ENCODE peak calls at places on chromosomes 7 and 10, in four cellular contexts. One of them, this sample, is unnamed.

GRCh38 chr7:2820508-2820934 is 23.6 kb downstream of the GNA12 start:
- DNase-seq in gastrocnemius medialis: peak
- DNase-seq in tibial artery: peak
- DNase-seq in sigmoid colon: peak
- DNase-seq in this sample: peak

GRCh38 chr10:10293431-10293830 is 724.2 kb upstream of the CELF2 start:
- DNase-seq in gastrocnemius medialis: no peak
- DNase-seq in tibial artery: no peak
- DNase-seq in sigmoid colon: no peak
- DNase-seq in this sample: no peak

GRCh38 chr7:6453737-6454136 is 6.0 kb upstream of the DAGLB start:
- DNase-seq in gastrocnemius medialis: no peak
- DNase-seq in tibial artery: no peak
- DNase-seq in sigmoid colon: peak
- DNase-seq in this sample: no peak

GRCh38 chr7:51367614-51367968 is 51.0 kb upstream of the COBL start:
- DNase-seq in gastrocnemius medialis: no peak
- DNase-seq in tibial artery: no peak
- DNase-seq in sigmoid colon: no peak
- DNase-seq in this sample: no peak

GRCh38 chr10:44801383-44802327 is 109.5 kb upstream of the TMEM72 start:
- DNase-seq in gastrocnemius medialis: peak
- DNase-seq in tibial artery: peak
- DNase-seq in sigmoid colon: peak
- DNase-seq in this sample: peak

GRCh38 chr7:95279417-95279816 is 44.9 kb downstream of the PON1 start:
- DNase-seq in gastrocnemius medialis: no peak
- DNase-seq in tibial artery: no peak
- DNase-seq in sigmoid colon: no peak
- DNase-seq in this sample: no peak

GRCh38 chr7:155962191-155962967 is 150.1 kb upstream of the SHH start:
- DNase-seq in gastrocnemius medialis: no peak
- DNase-seq in tibial artery: no peak
- DNase-seq in sigmoid colon: peak
- DNase-seq in this sample: no peak

GRCh38 chr7:100804681-100805431 is 22.5 kb downstream of the EPHB4 start:
- DNase-seq in gastrocnemius medialis: no peak
- DNase-seq in tibial artery: no peak
- DNase-seq in sigmoid colon: no peak
- DNase-seq in this sample: no peak

GRCh38 chr10:11209810-11210141 is 192.1 kb downstream of the CELF2 start:
- DNase-seq in gastrocnemius medialis: no peak
- DNase-seq in tibial artery: no peak
- DNase-seq in sigmoid colon: no peak
- DNase-seq in this sample: no peak

DNA sequence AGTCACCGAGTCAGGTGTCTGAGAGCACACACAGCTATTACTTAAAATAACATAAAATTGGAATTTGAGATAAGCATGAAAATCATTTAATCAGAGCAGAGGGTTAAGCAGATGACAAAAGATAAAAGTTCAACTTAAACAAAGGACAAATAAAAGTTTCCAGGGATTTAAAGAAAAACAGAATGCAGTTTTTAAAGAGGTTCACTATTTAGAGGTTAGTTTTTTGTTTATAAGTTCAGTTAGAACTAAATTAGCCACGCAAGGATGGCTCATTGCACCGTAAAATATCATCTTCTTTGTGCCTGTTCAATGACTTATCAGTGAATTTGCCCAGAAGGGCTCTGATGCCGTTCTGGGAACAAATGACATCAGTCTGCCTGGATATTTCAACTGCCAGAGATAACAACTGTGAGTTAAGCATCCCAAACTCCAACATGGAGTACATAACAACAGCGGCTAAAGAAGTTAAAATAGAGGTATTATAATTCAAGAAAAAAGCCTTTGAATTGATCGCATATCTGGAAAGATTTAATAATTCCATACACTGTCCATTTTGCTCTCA is 107.8 kb downstream of the ANK3 start:
- DNase-seq in gastrocnemius medialis: no peak
- DNase-seq in tibial artery: no peak
- DNase-seq in sigmoid colon: no peak
- DNase-seq in this sample: no peak
- H3K27ac ChIP-seq in gastrocnemius medialis: no peak
- H3K27ac ChIP-seq in tibial artery: peak
- H3K27ac ChIP-seq in sigmoid colon: no peak
- H3K27ac ChIP-seq in this sample: peak

GRCh38 chr7:85014936-85015335 is 171.9 kb downstream of the SEMA3D start:
- DNase-seq in gastrocnemius medialis: no peak
- DNase-seq in tibial artery: no peak
- DNase-seq in sigmoid colon: no peak
- DNase-seq in this sample: no peak
- TF ChIP-seq CTCF in gastrocnemius medialis: no peak
- TF ChIP-seq CTCF in tibial artery: no peak
- TF ChIP-seq CTCF in sigmoid colon: no peak
- TF ChIP-seq CTCF in this sample: no peak

GRCh38 chr10:49668684-49669083 is 10.8 kb upstream of the C10orf53 start:
- DNase-seq in gastrocnemius medialis: no peak
- DNase-seq in tibial artery: no peak
- DNase-seq in sigmoid colon: no peak
- DNase-seq in this sample: peak
- H3K4me3 ChIP-seq in gastrocnemius medialis: no peak
- H3K4me3 ChIP-seq in tibial artery: no peak
- H3K4me3 ChIP-seq in sigmoid colon: no peak
- H3K4me3 ChIP-seq in this sample: no peak

GRCh38 chr10:3867454-3868273 is 82.7 kb upstream of the KLF6 start:
- DNase-seq in gastrocnemius medialis: no peak
- DNase-seq in tibial artery: no peak
- DNase-seq in sigmoid colon: no peak
- DNase-seq in this sample: no peak
- H3K27ac ChIP-seq in gastrocnemius medialis: no peak
- H3K27ac ChIP-seq in tibial artery: no peak
- H3K27ac ChIP-seq in sigmoid colon: no peak
- H3K27ac ChIP-seq in this sample: no peak

GRCh38 chr10:58318346-58318745 is 16.5 kb upstream of the UBE2D1 start:
- DNase-seq in gastrocnemius medialis: no peak
- DNase-seq in tibial artery: no peak
- DNase-seq in sigmoid colon: no peak
- DNase-seq in this sample: no peak

GRCh38 chr10:58320351-58321065 is 14.3 kb upstream of the UBE2D1 start:
- DNase-seq in gastrocnemius medialis: no peak
- DNase-seq in tibial artery: no peak
- DNase-seq in sigmoid colon: no peak
- DNase-seq in this sample: no peak

GRCh38 chr10:58316874-58317273 is 17.9 kb upstream of the UBE2D1 start:
- DNase-seq in gastrocnemius medialis: no peak
- DNase-seq in tibial artery: no peak
- DNase-seq in sigmoid colon: no peak
- DNase-seq in this sample: no peak

GRCh38 chr10:58322072-58322834 is 12.6 kb upstream of the UBE2D1 start:
- DNase-seq in gastrocnemius medialis: peak
- DNase-seq in tibial artery: no peak
- DNase-seq in sigmoid colon: no peak
- DNase-seq in this sample: no peak

DNA sequence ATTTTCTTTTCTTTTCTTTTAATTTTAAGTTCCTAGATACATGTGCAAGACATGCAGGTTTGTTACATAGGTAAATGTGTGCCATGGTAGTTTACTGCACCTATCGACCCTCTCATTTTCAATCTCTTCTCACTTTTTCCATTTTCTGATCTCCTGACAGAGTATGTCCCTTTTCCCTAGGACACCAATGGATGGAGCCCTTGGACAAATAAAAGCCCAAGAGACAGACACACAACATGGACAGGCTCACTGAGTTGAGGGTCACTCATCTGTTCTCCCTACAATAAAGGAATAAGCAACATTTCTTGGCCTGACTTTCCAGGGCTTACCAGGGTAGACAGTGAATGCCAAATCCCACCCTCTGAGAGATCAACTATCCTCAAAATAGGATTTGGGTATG is 15.2 kb upstream of the UBE2D1 start:
- DNase-seq in gastrocnemius medialis: no peak
- DNase-seq in tibial artery: no peak
- DNase-seq in sigmoid colon: no peak
- DNase-seq in this sample: no peak
- TF ChIP-seq CTCF in gastrocnemius medialis: no peak
- TF ChIP-seq CTCF in tibial artery: no peak
- TF ChIP-seq CTCF in sigmoid colon: no peak
- TF ChIP-seq CTCF in this sample: no peak

DNA sequence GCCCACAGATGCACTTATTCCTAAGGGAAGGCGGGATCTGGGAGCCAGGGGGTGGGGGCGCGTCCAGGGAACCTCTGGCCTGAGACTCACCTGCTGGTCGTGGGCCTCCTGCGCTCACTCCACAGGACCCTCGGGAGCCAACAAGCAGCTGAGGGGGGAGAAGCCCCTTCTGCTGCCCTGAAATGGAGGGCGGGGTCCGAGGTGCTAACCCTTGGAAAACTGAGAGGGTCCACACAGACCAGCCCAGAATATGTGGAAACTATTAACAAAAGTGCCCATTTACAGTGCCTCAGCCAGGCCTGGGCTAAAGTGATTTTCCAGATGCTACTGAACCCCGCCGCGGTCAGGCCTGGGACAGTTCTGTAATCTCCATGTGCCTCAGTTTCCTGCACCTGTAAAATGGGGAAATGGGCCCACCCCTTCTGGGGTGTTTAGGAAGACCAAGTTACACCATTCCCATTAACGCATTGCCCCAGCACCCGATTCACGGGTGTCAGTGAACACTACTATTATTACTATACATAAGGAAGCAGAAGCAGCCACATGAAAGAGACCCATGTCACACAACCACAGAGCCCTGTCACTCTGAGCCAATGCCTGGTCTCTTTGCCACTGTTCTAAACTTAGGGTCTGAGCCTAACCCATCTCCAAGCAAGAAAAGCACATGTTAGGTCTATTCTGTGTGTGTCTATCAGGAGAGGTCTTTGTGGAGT is 630 bp upstream of the VSTM4 start:
- DNase-seq in gastrocnemius medialis: no peak
- DNase-seq in tibial artery: no peak
- DNase-seq in sigmoid colon: no peak
- DNase-seq in this sample: peak
- H3K4me3 ChIP-seq in gastrocnemius medialis: peak
- H3K4me3 ChIP-seq in tibial artery: peak
- H3K4me3 ChIP-seq in sigmoid colon: peak
- H3K4me3 ChIP-seq in this sample: peak

GRCh38 chr10:21524131-21524525 is 1.4 kb downstream of the SKIDA1 start:
- DNase-seq in gastrocnemius medialis: no peak
- DNase-seq in tibial artery: no peak
- DNase-seq in sigmoid colon: no peak
- DNase-seq in this sample: no peak

GRCh38 chr10:21526184-21526951 is 886 bp upstream of the SKIDA1 start:
- DNase-seq in gastrocnemius medialis: peak
- DNase-seq in tibial artery: peak
- DNase-seq in sigmoid colon: peak
- DNase-seq in this sample: peak

GRCh38 chr10:21526952-21527633 is 1.6 kb upstream of the SKIDA1 start:
- DNase-seq in gastrocnemius medialis: peak
- DNase-seq in tibial artery: peak
- DNase-seq in sigmoid colon: peak
- DNase-seq in this sample: peak

GRCh38 chr10:21524526-21525366 is 736 bp downstream of the SKIDA1 start:
- DNase-seq in gastrocnemius medialis: peak
- DNase-seq in tibial artery: no peak
- DNase-seq in sigmoid colon: no peak
- DNase-seq in this sample: no peak

GRCh38 chr10:21525367-21526183 is at the start of gene SKIDA1:
- DNase-seq in gastrocnemius medialis: peak
- DNase-seq in tibial artery: peak
- DNase-seq in sigmoid colon: peak
- DNase-seq in this sample: peak
- H3K27ac ChIP-seq in gastrocnemius medialis: peak
- H3K27ac ChIP-seq in tibial artery: peak
- H3K27ac ChIP-seq in sigmoid colon: peak
- H3K27ac ChIP-seq in this sample: peak

DNA sequence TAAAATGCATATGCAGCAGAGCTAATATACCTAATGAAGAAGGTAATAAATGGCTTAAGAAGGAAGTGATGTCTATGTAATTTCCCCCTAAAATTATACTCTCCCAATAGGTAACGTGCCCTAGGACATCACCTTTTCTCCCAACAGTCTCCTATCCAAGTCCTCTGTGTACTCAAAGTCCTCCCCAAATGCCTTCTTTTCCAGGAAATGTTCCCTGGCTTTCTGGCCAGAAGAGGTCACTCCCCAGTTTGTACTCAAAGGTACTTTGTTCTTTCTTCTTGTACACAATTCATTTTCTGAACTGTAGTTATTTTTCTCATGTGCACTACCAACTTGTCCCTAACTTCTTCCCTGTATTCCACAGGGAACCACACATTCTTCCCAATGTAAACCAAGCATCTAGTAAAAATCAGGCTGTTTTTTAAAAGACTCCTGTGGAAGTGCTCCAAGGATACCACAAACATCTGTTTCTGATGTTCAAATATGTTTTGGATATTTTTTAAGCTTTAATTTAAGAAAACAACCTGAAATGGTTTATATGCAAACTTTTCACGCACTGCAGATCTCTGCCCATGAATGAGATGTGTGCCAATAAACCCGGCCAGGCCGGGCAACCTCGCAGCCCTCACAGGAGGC is 262.3 kb upstream of the KLF14 start:
- DNase-seq in gastrocnemius medialis: no peak
- DNase-seq in tibial artery: no peak
- DNase-seq in sigmoid colon: no peak
- DNase-seq in this sample: no peak
- TF ChIP-seq CTCF in gastrocnemius medialis: no peak
- TF ChIP-seq CTCF in tibial artery: no peak
- TF ChIP-seq CTCF in sigmoid colon: no peak
- TF ChIP-seq CTCF in this sample: no peak

This sample was measured in coronary artery.